ENCODE peak calls at places on chromosomes 7 and 10, in four cellular contexts. J, E, Q and I are unnamed samples.

GRCh38 chr10:67327626-67328535 is 368.1 kb downstream of the CTNNA3 start:
- DNase-seq in E (no peak), Q (no peak), J (no peak), I (no peak)

GRCh38 chr7:139830779-139831498 is 1.9 kb downstream of the TBXAS1 start:
- DNase-seq in J (no peak), E (no peak), Q (no peak), I (no peak)

GRCh38 chr7:117764031-117764430 is 109.2 kb downstream of the CTTNBP2 start:
- DNase-seq in J (no peak), Q (no peak), E (no peak), I (no peak)

GRCh38 chr7:84218681-84219080 is 24.1 kb upstream of the SEMA3A start:
- DNase-seq in E (no peak), J (no peak), Q (no peak), I (no peak)

GRCh38 chr10:7264313-7264741 is 146.5 kb downstream of the SFMBT2 start:
- DNase-seq in E (no peak), Q (no peak), J (no peak), I (peak; percentile 51)

GRCh38 chr10:57675125-57675524 is 592.6 kb downstream of the IPMK start:
- DNase-seq in Q (no peak), E (no peak), J (no peak), I (no peak)

GRCh38 chr10:121732676-121733445 is 134.6 kb upstream of the FGFR2 start:
- DNase-seq in Q (no peak), J (no peak), E (no peak), I (no peak)

GRCh38 chr7:66847879-66848810 is 72.9 kb upstream of the TMEM248 start:
- DNase-seq in J (no peak), E (no peak), Q (no peak), I (no peak)

GRCh38 chr10:120949511-120950102 is 98.4 kb downstream of the WDR11 start:
- DNase-seq in J (no peak), E (no peak), Q (no peak), I (no peak)

GRCh38 chr10:70491614-70492013 is 13.0 kb downstream of the PALD1 start:
- DNase-seq in E (no peak), Q (no peak), J (no peak), I (no peak)

GRCh38 chr10:79378647-79379511 is 31.6 kb downstream of the PPIF start:
- DNase-seq in Q (no peak), E (no peak), J (no peak), I (peak; percentile 20)

GRCh38 chr7:9939171-9939570 is 1034.5 kb upstream of the PHF14 start:
- DNase-seq in E (no peak), J (no peak), Q (no peak), I (no peak)

GRCh38 chr10:78405231-78405630 is 371.6 kb downstream of the RPS24 start:
- DNase-seq in J (no peak), E (no peak), Q (no peak), I (peak; percentile 10)

GRCh38 chr7:124780056-124780455 is 14.5 kb upstream of the GPR37 start:
- DNase-seq in Q (no peak), J (no peak), E (no peak), I (no peak)
- TF ChIP-seq CTCF in Q (no peak), J (no peak), E (no peak), I (no peak)

GRCh38 chr10:76311752-76312699 is 880.6 kb downstream of the LRMDA start:
- DNase-seq in E (no peak), Q (no peak), J (peak; percentile 8), I (peak; percentile 43)
- H3K27ac ChIP-seq in E (peak overlapping the region; percentile 12), Q (no peak overlapping the region), J (no peak overlapping the region), I (no peak overlapping the region)

DNA sequence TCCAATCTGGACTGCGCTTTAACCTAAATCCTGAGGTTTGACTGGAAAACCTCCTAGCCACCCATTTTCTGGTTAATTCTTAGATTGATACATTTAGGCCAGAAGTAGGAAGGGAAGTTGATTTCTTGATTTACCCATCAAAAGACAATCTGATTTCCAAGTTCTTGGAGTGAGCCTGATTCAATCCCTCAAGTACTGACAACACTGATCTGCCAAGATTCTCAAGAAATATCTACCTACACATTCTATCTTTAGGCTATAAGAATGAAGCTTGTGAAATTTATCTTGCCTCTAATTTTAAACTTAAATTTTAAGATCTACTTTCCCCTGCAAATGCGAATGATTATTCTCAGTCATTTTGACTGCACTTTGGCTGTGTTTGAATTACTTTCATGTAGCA is 5.9 kb downstream of the TAS2R16 start:
- DNase-seq in E (no peak), J (no peak), Q (no peak), I (no peak)
- TF ChIP-seq CTCF in E (no peak), J (no peak), Q (no peak), I (no peak)

GRCh38 chr7:68247566-68247965 is 1250.9 kb downstream of the TYW1 start:
- DNase-seq in J (no peak), Q (no peak), E (no peak), I (no peak)

GRCh38 chr7:68244411-68244810 is 1247.8 kb downstream of the TYW1 start:
- DNase-seq in J (no peak), E (no peak), Q (no peak), I (no peak)

GRCh38 chr7:68248973-68249372 is 1252.3 kb downstream of the TYW1 start:
- DNase-seq in E (no peak), J (no peak), Q (no peak), I (no peak)

GRCh38 chr7:68245688-68246087 is 1249.1 kb downstream of the TYW1 start:
- DNase-seq in E (no peak), J (no peak), Q (no peak), I (no peak)

GRCh38 chr7:68246189-68246633 is 1249.6 kb downstream of the TYW1 start:
- DNase-seq in E (no peak), Q (no peak), J (no peak), I (no peak)
- H3K27ac ChIP-seq in E (no peak overlapping the region), Q (no peak overlapping the region), J (no peak overlapping the region), I (no peak overlapping the region)

GRCh38 chr7:28360739-28361138 is 51.6 kb upstream of the CREB5 start:
- DNase-seq in Q (no peak), E (no peak), J (no peak), I (no peak)
- TF ChIP-seq CTCF in Q (no peak), E (no peak), J (peak; percentile 7), I (no peak)

DNA sequence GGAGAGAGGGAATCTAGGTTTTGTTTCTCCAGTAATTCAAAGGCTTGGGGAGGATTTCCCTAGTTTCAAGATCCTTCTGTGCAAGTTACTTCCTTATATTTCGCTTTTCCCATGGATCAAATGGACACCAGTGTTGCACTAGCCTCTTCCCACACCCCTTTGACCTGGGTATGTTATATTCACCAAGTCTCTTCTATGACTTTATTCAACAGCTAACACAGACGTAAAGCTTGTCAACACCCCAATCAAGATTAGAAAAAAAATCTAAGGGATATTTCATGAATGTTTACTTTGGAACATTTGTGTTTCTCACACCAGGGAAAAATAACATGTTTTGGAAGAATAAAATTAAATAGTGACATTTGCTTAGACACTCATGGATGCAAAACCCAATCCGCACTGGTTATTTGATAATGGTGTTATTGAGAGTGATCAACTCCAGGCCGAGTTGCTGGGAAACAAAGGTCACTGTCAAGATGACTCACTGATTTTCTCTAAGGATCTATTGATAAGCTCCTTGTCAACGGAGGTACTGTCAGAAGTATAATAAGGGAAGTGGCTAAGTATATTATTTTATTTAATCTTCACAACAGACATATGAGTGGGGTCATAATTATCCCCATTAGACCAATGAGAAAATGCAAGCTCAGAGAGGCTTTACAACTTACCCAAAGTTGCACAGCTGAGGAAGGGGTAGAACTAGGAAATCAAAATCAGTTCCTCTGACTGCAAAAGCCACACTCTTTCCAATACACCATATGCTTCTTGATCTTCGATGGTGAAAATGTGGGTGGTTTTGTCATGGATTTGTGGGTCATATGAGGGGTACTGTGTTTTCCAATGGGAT is 52.2 kb downstream of the CREB3L2 start:
- DNase-seq in E (no peak), Q (no peak), J (no peak), I (no peak)
- H3K27ac ChIP-seq in E (peak overlapping the region; percentile 9), Q (no peak overlapping the region), J (no peak overlapping the region), I (no peak overlapping the region)

GRCh38 chr7:101669307-101669706 is 40.2 kb upstream of the MYL10 start:
- DNase-seq in J (no peak), Q (no peak), E (no peak), I (no peak)
- TF ChIP-seq CTCF in J (peak; percentile 52), Q (peak; percentile 33), E (no peak), I (no peak)

DNA sequence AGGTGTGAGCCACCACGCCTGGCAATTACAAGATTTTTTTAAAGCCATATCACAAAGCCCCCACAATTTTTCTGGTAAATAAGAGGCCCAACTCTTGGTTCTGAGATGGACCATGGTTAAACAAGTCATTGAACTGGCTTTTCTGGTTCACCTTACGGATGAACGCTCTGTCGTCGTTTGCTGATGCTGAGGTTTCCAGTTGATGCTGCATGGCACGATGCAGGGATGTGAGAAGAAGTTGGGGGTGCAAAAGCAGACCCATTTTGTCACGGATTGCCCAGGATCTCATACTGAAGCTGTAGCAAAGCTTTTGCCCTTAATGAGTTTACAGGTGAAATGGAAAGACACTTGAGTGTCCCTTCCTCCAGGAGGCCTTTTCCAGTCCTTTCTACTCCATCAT is 2.0 kb upstream of the IL2RA start:
- DNase-seq in J (no peak), Q (no peak), E (no peak), I (peak; percentile 8)
- H3K27ac ChIP-seq in J (no peak overlapping the region), Q (no peak overlapping the region), E (no peak overlapping the region), I (no peak overlapping the region)